ENCODE peak calls at places on chromosomes 3 and 15, in ten cellular contexts. V, L, N, A, J, W, Y, S, P and C are unnamed samples.

GRCh38 chr15:80710635-80711553 is 15.8 kb downstream of the ABHD17C start:
- DNase-seq in W (peak), Y (no peak), J (peak), V (no peak), L (no peak), P (no peak), A (no peak), S (no peak), N (no peak), C (no peak)

GRCh38 chr3:108552267-108553159 is 36.7 kb downstream of the CIP2A start:
- DNase-seq in P (peak), W (no peak), Y (peak), S (peak), L (no peak), V (peak), A (peak), N (no peak), J (peak), C (peak)

GRCh38 chr3:12462159-12462962 is 21.9 kb upstream of the TSEN2 start:
- DNase-seq in W (peak), L (no peak), P (no peak), Y (no peak), S (no peak), A (no peak), N (no peak), V (no peak), J (no peak), C (no peak)

GRCh38 chr3:39668420-39668819 is 141.0 kb upstream of the MYRIP start:
- DNase-seq in J (peak), V (peak), P (peak), A (peak), Y (peak), W (peak), N (no peak), S (peak), L (no peak), C (peak)

GRCh38 chr3:151768393-151768930 is 34.7 kb downstream of the AADACL2 start:
- DNase-seq in P (no peak), V (no peak), N (no peak), A (no peak), L (no peak), Y (no peak), J (no peak), W (no peak), S (no peak), C (no peak)

GRCh38 chr15:57506422-57506821 is 85.3 kb upstream of the MYZAP start:
- DNase-seq in L (no peak), Y (no peak), S (no peak), J (no peak), V (no peak), N (no peak), P (no peak), W (no peak), A (no peak), C (no peak)

GRCh38 chr15:45372032-45372995 is 6.0 kb downstream of the GATM start:
- DNase-seq in A (no peak), W (no peak), L (no peak), N (peak), V (no peak), P (peak), Y (no peak), S (peak), J (no peak), C (no peak)

GRCh38 chr3:171058058-171058457 is 31.5 kb upstream of the SLC2A2 start:
- DNase-seq in P (peak), S (peak), V (no peak), W (no peak), L (no peak), N (no peak), J (peak), Y (peak), A (no peak), C (peak)

GRCh38 chr3:140292154-140292553 is 357.2 kb downstream of the CLSTN2 start:
- DNase-seq in N (no peak), J (peak), L (no peak), Y (no peak), A (no peak), W (no peak), V (no peak), S (peak), P (peak), C (no peak)

GRCh38 chr3:115671761-115672455 is 48.6 kb downstream of the GAP43 start:
- DNase-seq in N (no peak), S (peak), J (peak), Y (no peak), L (no peak), A (no peak), V (no peak), W (no peak), P (no peak), C (no peak)

GRCh38 chr3:12946134-12946533 is 104.8 kb upstream of the RPL32 start:
- DNase-seq in V (no peak), N (no peak), P (no peak), S (no peak), J (no peak), Y (no peak), W (no peak), A (no peak), L (no peak), C (no peak)

GRCh38 chr3:12557472-12558105 is 702 bp downstream of the MKRN2 start:
- DNase-seq in W (no peak), S (peak), N (no peak), Y (no peak), A (no peak), V (no peak), L (no peak), J (peak), P (no peak), C (no peak)

GRCh38 chr3:129974451-129975331 is at the start of gene TRH:
- DNase-seq in P (no peak), V (no peak), A (no peak), Y (no peak), N (no peak), S (no peak), J (no peak), W (peak), L (no peak), C (no peak)

GRCh38 chr3:116253511-116253910 is 191.8 kb downstream of the LSAMP start:
- DNase-seq in N (no peak), P (peak), V (no peak), A (no peak), W (no peak), Y (no peak), J (peak), S (peak), L (no peak), C (peak)

GRCh38 chr3:123870033-123870432 is 14.1 kb downstream of the MYLK start:
- DNase-seq in A (no peak), J (peak), L (no peak), V (no peak), S (peak), Y (no peak), N (no peak), W (peak), P (peak), C (no peak)

GRCh38 chr3:159322322-159322939 is 520.6 kb downstream of the MFSD1 start:
- DNase-seq in P (no peak), J (peak), S (peak), L (no peak), N (no peak), W (peak), V (no peak), Y (no peak), A (no peak), C (no peak)

GRCh38 chr15:40252438-40253178 is 13.7 kb downstream of the PAK6 start:
- DNase-seq in N (no peak), W (peak), A (peak), V (no peak), P (no peak), S (no peak), L (no peak), Y (no peak), J (peak), C (no peak)

GRCh38 chr3:27166888-27167287 is 202.3 kb downstream of the NEK10 start:
- DNase-seq in A (no peak), N (peak), J (peak), Y (peak), W (no peak), S (peak), P (peak), L (no peak), V (no peak), C (peak)

GRCh38 chr3:32569540-32570425 is 875 bp downstream of the DYNC1LI1 start:
- DNase-seq in S (peak), J (peak), Y (no peak), W (peak), A (peak), V (peak), P (peak), L (peak), N (peak), C (no peak)

GRCh38 chr15:58038426-58039106 is 26.9 kb downstream of the ALDH1A2 start:
- DNase-seq in A (peak), N (no peak), P (peak), W (no peak), L (no peak), Y (no peak), V (peak), J (peak), S (peak), C (peak)

GRCh38 chr3:50245831-50246516 is 10.0 kb downstream of the GNAI2 start:
- DNase-seq in L (peak), S (peak), W (peak), J (peak), A (peak), V (peak), P (peak), Y (no peak), N (peak), C (peak)

GRCh38 chr3:190848891-190849290 is 13.6 kb downstream of the GMNC start:
- DNase-seq in W (no peak), P (no peak), J (peak), A (no peak), N (no peak), V (no peak), Y (no peak), S (no peak), L (no peak), C (no peak)

GRCh38 chr3:4830586-4830914 is 148.7 kb upstream of the BHLHE40 start:
- DNase-seq in Y (no peak), N (no peak), P (no peak), A (no peak), W (no peak), V (no peak), L (no peak), S (no peak), J (no peak), C (no peak)

GRCh38 chr3:67377299-67377698 is 277.1 kb downstream of the SUCLG2 start:
- DNase-seq in P (no peak), N (no peak), A (no peak), S (no peak), J (no peak), W (no peak), L (no peak), V (no peak), Y (no peak), C (no peak)

GRCh38 chr3:131110087-131110486 is 83.4 kb downstream of the NEK11 start:
- DNase-seq in A (no peak), L (no peak), N (no peak), S (peak), V (no peak), Y (peak), J (peak), P (peak), W (no peak), C (peak)